ENCODE peak calls at places on chromosome 13, in five cellular contexts. I is A549, G is endothelial cell of umbilical vein, L is MM.1S, Q is H9. T is an unnamed sample.

GRCh38 chr13:50644081-50644871 is 199.2 kb downstream of the DLEU7 start:
- DNase-seq in I (no peak), G (no peak), L (no peak), Q (no peak), T (no peak)

GRCh38 chr13:113835461-113836274 is 28.2 kb downstream of the GAS6 start:
- DNase-seq in I (no peak), G (no peak), L (no peak), Q (no peak), T (peak; percentile 74)

GRCh38 chr13:37640499-37640898 is 41.9 kb upstream of the POSTN start:
- DNase-seq in I (peak; percentile 4), G (peak; percentile 79), L (no peak), Q (no peak), T (peak; percentile 78)

GRCh38 chr13:97468331-97468730 is 34.4 kb downstream of the RAP2A start:
- DNase-seq in I (no peak), G (no peak), L (no peak), Q (no peak), T (peak; percentile 76)

GRCh38 chr13:103349664-103350063 is 283.4 kb upstream of the SLC10A2 start:
- DNase-seq in I (no peak), G (no peak), L (no peak), Q (no peak), T (no peak)

GRCh38 chr13:60707878-60708277 is 310.9 kb downstream of the TDRD3 start:
- DNase-seq in I (no peak), G (no peak), L (no peak), Q (no peak), T (no peak)

GRCh38 chr13:104779311-104779710 is 1713.1 kb upstream of the SLC10A2 start:
- DNase-seq in I (no peak), G (no peak), L (no peak), Q (peak; percentile 50), T (peak; percentile 90)

GRCh38 chr13:40445557-40445990 is 220.9 kb downstream of the FOXO1 start:
- DNase-seq in I (no peak), G (peak; percentile 99), L (no peak), Q (peak; percentile 36), T (no peak)

GRCh38 chr13:68099616-68100015 is 869.5 kb upstream of the PCDH9 start:
- DNase-seq in I (no peak), G (no peak), L (no peak), Q (no peak), T (peak; percentile 77)

GRCh38 chr13:97223711-97224461 is 1.8 kb downstream of the MBNL2 start:
- DNase-seq in I (peak; percentile 25), G (peak; percentile 91), L (peak; percentile 70), Q (peak; percentile 41), T (peak; percentile 96)

GRCh38 chr13:57123660-57124059 is 17.1 kb upstream of the PRR20A start:
- DNase-seq in I (no peak), G (peak; percentile 75), L (no peak), Q (no peak), T (peak; percentile 31)

GRCh38 chr13:66009241-66009640 is 1220.9 kb downstream of the PCDH9 start:
- DNase-seq in I (no peak), G (no peak), L (no peak), Q (no peak), T (no peak)

GRCh38 chr13:106617561-106617960 is 49.6 kb upstream of the ARGLU1 start:
- DNase-seq in I (no peak), G (peak; percentile 82), L (no peak), Q (peak; percentile 48), T (peak; percentile 70)

GRCh38 chr13:105587786-105588185 is 947.7 kb downstream of the EFNB2 start:
- DNase-seq in I (peak; percentile 14), G (no peak), L (no peak), Q (no peak), T (peak; percentile 72)

GRCh38 chr13:74158028-74158427 is 23.8 kb upstream of the KLF12 start:
- DNase-seq in I (no peak), G (no peak), L (no peak), Q (no peak), T (peak; percentile 39)

GRCh38 chr13:58097831-58098230 is 466.3 kb downstream of the PCDH17 start:
- DNase-seq in I (no peak), G (peak; percentile 3), L (no peak), Q (no peak), T (peak; percentile 83)

GRCh38 chr13:110347535-110348308 is 40.6 kb downstream of the COL4A2 start:
- DNase-seq in I (peak; percentile 53), G (no peak), L (no peak), Q (no peak), T (peak; percentile 68)
- H3K4me2 ChIP-seq in I (peak overlapping the region; percentile 60), G (peak overlapping the region; percentile 10), L (no peak overlapping the region), Q (no peak overlapping the region), T (no peak overlapping the region)

GRCh38 chr13:45715351-45715750 is 13.2 kb downstream of the CBY2 start:
- DNase-seq in I (no peak), G (no peak), L (no peak), Q (no peak), T (no peak)
- H3K4me2 ChIP-seq in I (no peak overlapping the region), G (no peak overlapping the region), L (no peak overlapping the region), Q (no peak overlapping the region), T (no peak overlapping the region)

GRCh38 chr13:43129511-43130130 is 106.2 kb downstream of the DNAJC15 start:
- DNase-seq in I (no peak), G (no peak), L (no peak), Q (no peak), T (peak; percentile 39)
- H3K4me2 ChIP-seq in I (no peak overlapping the region), G (no peak overlapping the region), L (no peak overlapping the region), Q (no peak overlapping the region), T (no peak overlapping the region)

GRCh38 chr13:78638216-78638615 is 20.7 kb downstream of the OBI1 start:
- DNase-seq in I (no peak), G (no peak), L (no peak), Q (no peak), T (peak; percentile 6)
- H3K4me2 ChIP-seq in I (no peak overlapping the region), G (no peak overlapping the region), L (no peak overlapping the region), Q (no peak overlapping the region), T (no peak overlapping the region)